ENCODE peak calls at places on chromosome 18, in nine cellular contexts. P is GM20000; U is IMR-90; X is NCI-H1105; M is D341Med; Y is GM04504; W is CD8-positive, alpha-beta T cell; Q is sigmoid colon; H is H7. C is an unnamed sample.
A peak's percentile ranks its signal among the peaks of the same experiment; 100 is the strongest.

GRCh38 chr18:48419268-48420022 is 10.3 kb upstream of the ZBTB7C start:
- DNase-seq in U (no peak), M (no peak), Y (no peak), W (no peak), H (peak; percentile 43), Q (no peak), X (no peak), P (no peak), C (no peak)

GRCh38 chr18:63848159-63848558 is 39.3 kb upstream of the SERPINB2 start:
- DNase-seq in P (peak; percentile 13), U (peak; percentile 75), Q (no peak), M (peak; percentile 59), Y (peak; percentile 42), W (no peak), X (peak; percentile 71), H (peak; percentile 11), C (no peak)

GRCh38 chr18:72871091-72871490 is 3.3 kb upstream of the NETO1 start:
- DNase-seq in U (peak; percentile 6), Q (no peak), X (no peak), W (no peak), M (no peak), Y (no peak), P (no peak), H (no peak), C (no peak)

GRCh38 chr18:57786038-57786437 is 17.1 kb downstream of the ATP8B1 start:
- DNase-seq in U (no peak), P (no peak), M (no peak), W (no peak), X (peak; percentile 81), Q (no peak), Y (no peak), H (no peak), C (no peak)

GRCh38 chr18:36728345-36728744 is 100.5 kb downstream of the TPGS2 start:
- DNase-seq in M (no peak), X (no peak), Y (no peak), W (no peak), Q (no peak), P (no peak), H (no peak), U (no peak), C (no peak)

GRCh38 chr18:11981633-11982366 is 493 bp downstream of the IMPA2 start:
- DNase-seq in H (peak; percentile 72), Q (peak; percentile 79), X (peak; percentile 43), U (peak; percentile 19), W (no peak), P (peak; percentile 42), M (peak; percentile 65), Y (no peak), C (no peak)

GRCh38 chr18:74271656-74272055 is 20.1 kb downstream of the CYB5A start:
- DNase-seq in Q (no peak), W (no peak), H (no peak), P (no peak), Y (no peak), M (no peak), U (peak; percentile 17), X (no peak), C (no peak)

GRCh38 chr18:8695932-8696510 is 9.3 kb upstream of the MTCL1 start:
- DNase-seq in M (no peak), P (peak; percentile 17), Y (no peak), W (no peak), U (no peak), Q (no peak), X (no peak), H (no peak), C (no peak)

GRCh38 chr18:55500316-55501086 is 87.5 kb downstream of the TCF4 start:
- DNase-seq in X (no peak), U (peak; percentile 92), H (no peak), W (no peak), P (no peak), Y (no peak), M (no peak), Q (no peak), C (no peak)

GRCh38 chr18:6565336-6566081 is 150.8 kb upstream of the L3MBTL4 start:
- DNase-seq in X (no peak), W (no peak), Q (no peak), Y (no peak), P (no peak), H (no peak), M (no peak), U (no peak), C (no peak)

GRCh38 chr18:68779169-68779568 is 18.7 kb upstream of the CCDC102B start:
- DNase-seq in H (no peak), W (no peak), U (peak; percentile 83), M (no peak), Y (peak; percentile 37), Q (no peak), P (no peak), X (no peak), C (no peak)

GRCh38 chr18:71485578-71485977 is 1058.6 kb downstream of the CBLN2 start:
- DNase-seq in W (no peak), Q (no peak), U (no peak), M (no peak), Y (no peak), H (no peak), X (no peak), P (no peak), C (no peak)

GRCh38 chr18:47899107-47899840 is 31.2 kb downstream of the SMAD2 start:
- DNase-seq in Q (no peak), U (peak; percentile 1), P (no peak), W (no peak), H (no peak), X (no peak), Y (no peak), M (peak; percentile 52), C (no peak)

GRCh38 chr18:1094408-1094807 is 189.7 kb downstream of the ADCYAP1 start:
- DNase-seq in W (no peak), X (no peak), U (no peak), H (no peak), Y (peak; percentile 29), Q (no peak), M (no peak), P (no peak), C (no peak)

GRCh38 chr18:21914739-21915319 is 174.2 kb downstream of the MIB1 start:
- DNase-seq in Y (peak; percentile 8), U (peak; percentile 62), P (no peak), Q (no peak), X (no peak), W (no peak), H (peak; percentile 39), M (peak; percentile 63), C (no peak)

GRCh38 chr18:35158728-35159443 is 81.9 kb upstream of the ZNF397 start:
- DNase-seq in U (no peak), M (no peak), P (peak; percentile 30), Q (no peak), H (no peak), Y (no peak), W (no peak), X (no peak), C (no peak)

GRCh38 chr18:42028232-42028832 is 73.3 kb downstream of the PIK3C3 start:
- DNase-seq in Q (no peak), X (no peak), U (peak; percentile 38), W (no peak), Y (no peak), H (peak; percentile 16), P (peak; percentile 20), M (peak; percentile 74), C (no peak)

GRCh38 chr18:51107594-51108305 is 77.7 kb downstream of the SMAD4 start:
- DNase-seq in U (peak; percentile 10), P (no peak), Q (no peak), M (no peak), X (no peak), H (no peak), W (no peak), Y (no peak), C (no peak)

GRCh38 chr18:76056467-76057194 is 438.4 kb downstream of the ZNF516 start:
- DNase-seq in Q (peak; percentile 83), H (no peak), M (no peak), X (no peak), Y (no peak), P (no peak), W (no peak), U (no peak), C (no peak)

GRCh38 chr18:21897811-21898210 is 157.2 kb downstream of the MIB1 start:
- DNase-seq in Q (no peak), M (peak; percentile 76), Y (peak; percentile 10), W (no peak), U (peak; percentile 42), P (peak; percentile 67), H (peak; percentile 70), X (peak; percentile 35), C (no peak)

GRCh38 chr18:76256897-76257500 is 238.0 kb downstream of the ZNF516 start:
- DNase-seq in U (peak; percentile 75), W (no peak), X (peak; percentile 53), M (peak; percentile 67), Q (no peak), P (no peak), H (peak; percentile 43), Y (peak; percentile 23), C (no peak)

GRCh38 chr18:23231340-23232021 is 96.2 kb downstream of the CABLES1 start:
- DNase-seq in W (peak; percentile 41), Y (peak; percentile 92), P (peak; percentile 82), U (peak; percentile 92), M (no peak), X (no peak), H (no peak), Q (peak; percentile 81), C (peak; percentile 56)

GRCh38 chr18:80247403-80247916 is at the start of gene PARD6G:
- DNase-seq in X (peak; percentile 64), Q (peak; percentile 93), M (peak; percentile 100), Y (peak; percentile 35), U (peak; percentile 60), P (peak; percentile 96), H (peak; percentile 97), W (peak; percentile 34), C (peak; percentile 47)

GRCh38 chr18:10482363-10482984 is 28.0 kb downstream of the APCDD1 start:
- DNase-seq in Q (no peak), P (no peak), M (no peak), X (no peak), W (no peak), Y (no peak), U (no peak), H (peak; percentile 61), C (no peak)

GRCh38 chr18:6660334-6660733 is 69.2 kb upstream of the ARHGAP28 start:
- DNase-seq in X (no peak), P (no peak), W (no peak), Y (no peak), H (no peak), M (no peak), U (peak; percentile 32), Q (no peak), C (no peak)

GRCh38 chr18:45357681-45358470 is 257.4 kb upstream of the SLC14A2 start:
- DNase-seq in X (no peak), Q (no peak), U (no peak), W (no peak), Y (no peak), M (no peak), P (no peak), H (no peak), C (no peak)

GRCh38 chr18:58579561-58580047 is 49.3 kb downstream of the ALPK2 start:
- DNase-seq in Y (peak; percentile 84), P (no peak), M (no peak), X (no peak), Q (no peak), H (no peak), W (no peak), U (peak; percentile 91), C (no peak)

GRCh38 chr18:55100817-55101457 is 141.7 kb upstream of the CCDC68 start:
- DNase-seq in M (no peak), P (no peak), X (peak; percentile 25), Y (no peak), U (peak; percentile 54), H (no peak), Q (no peak), W (no peak), C (no peak)

GRCh38 chr18:62531078-62531477 is 8.3 kb downstream of the ZCCHC2 start:
- DNase-seq in M (no peak), U (no peak), H (no peak), Y (no peak), Q (no peak), X (no peak), W (no peak), P (no peak), C (no peak)

GRCh38 chr18:48022531-48023330 is 92.3 kb upstream of the SMAD2 start:
- DNase-seq in M (peak; percentile 85), U (peak; percentile 49), Q (peak; percentile 40), Y (peak; percentile 25), W (no peak), P (peak; percentile 77), H (peak; percentile 76), X (peak; percentile 58), C (no peak)

GRCh38 chr18:62710417-62710816 is 4.9 kb upstream of the PHLPP1 start:
- DNase-seq in M (no peak), W (no peak), H (no peak), Y (no peak), Q (no peak), X (peak; percentile 88), U (peak; percentile 33), P (no peak), C (no peak)